ENCODE peak calls at places on chromosomes 7 and 10, in eight cellular contexts. K is Peyer's patch; S is GM03348; H is fibroblast of lung; F is NCI-H1694; Y is HCEC 1CT; P is CD8-positive, alpha-beta memory T cell; V is fibroblast of mammary gland. D is an unnamed sample.

GRCh38 chr10:120262857-120263547 is 194.0 kb upstream of the PLPP4 start:
- DNase-seq in V (no peak), S (no peak), H (peak; percentile 51), P (no peak), K (no peak), F (no peak), Y (no peak), D (no peak)

GRCh38 chr7:122588621-122589020 is 110.3 kb downstream of the RNF133 start:
- DNase-seq in V (peak; percentile 90), F (no peak), H (peak; percentile 14), P (no peak), K (no peak), S (no peak), Y (no peak), D (no peak)

GRCh38 chr7:100793806-100794660 is 33.3 kb downstream of the EPHB4 start:
- DNase-seq in Y (peak; percentile 44), F (no peak), S (no peak), V (peak; percentile 12), H (peak; percentile 23), P (no peak), K (no peak), D (no peak)

GRCh38 chr10:23517155-23517554 is 78.3 kb downstream of the OTUD1 start:
- DNase-seq in K (no peak), H (no peak), Y (no peak), S (no peak), F (no peak), P (no peak), V (no peak), D (no peak)

GRCh38 chr10:110815354-110816004 is 56.2 kb upstream of the PDCD4 start:
- DNase-seq in K (no peak), H (no peak), V (no peak), S (no peak), F (no peak), Y (no peak), P (no peak), D (no peak)

GRCh38 chr7:54798569-54798968 is 39.6 kb upstream of the SEC61G start:
- DNase-seq in Y (no peak), K (no peak), F (no peak), S (no peak), P (no peak), H (no peak), V (no peak), D (no peak)

GRCh38 chr7:117143580-117143979 is 179.3 kb downstream of the WNT2 start:
- DNase-seq in S (no peak), H (peak; percentile 59), K (no peak), P (no peak), F (no peak), Y (peak; percentile 47), V (peak; percentile 77), D (no peak)

GRCh38 chr7:99653754-99654153 is 26.0 kb downstream of the CYP3A5 start:
- DNase-seq in V (no peak), F (no peak), S (no peak), K (no peak), P (no peak), H (no peak), Y (no peak), D (no peak)

GRCh38 chr7:80392229-80393169 is 119.4 kb downstream of the GNAT3 start:
- DNase-seq in F (peak; percentile 71), S (peak; percentile 21), H (peak; percentile 26), P (no peak), V (peak; percentile 57), K (no peak), Y (peak; percentile 46), D (no peak)

GRCh38 chr10:4058514-4059029 is 273.6 kb upstream of the KLF6 start:
- DNase-seq in K (no peak), S (no peak), H (no peak), P (no peak), F (no peak), V (no peak), Y (no peak), D (no peak)

GRCh38 chr10:12483996-12484944 is 134.9 kb downstream of the CAMK1D start:
- DNase-seq in H (no peak), K (peak; percentile 30), V (no peak), Y (no peak), P (no peak), F (no peak), S (peak; percentile 62), D (no peak)

GRCh38 chr10:99756158-99756557 is 24.1 kb downstream of the CUTC start:
- DNase-seq in S (no peak), P (no peak), V (no peak), Y (no peak), H (no peak), K (no peak), F (no peak), D (no peak)

GRCh38 chr7:101856488-101857357 is 39.3 kb downstream of the CUX1 start:
- DNase-seq in S (peak; percentile 88), H (peak; percentile 50), K (peak; percentile 92), P (peak; percentile 85), V (peak; percentile 71), Y (peak; percentile 80), F (no peak), D (peak; percentile 87)

GRCh38 chr7:124566576-124566975 is 199.0 kb downstream of the GPR37 start:
- DNase-seq in H (peak; percentile 43), P (no peak), K (no peak), F (no peak), V (no peak), S (peak; percentile 1), Y (no peak), D (no peak)

GRCh38 chr10:65423043-65423442 is 1502.8 kb upstream of the LRRTM3 start:
- DNase-seq in V (no peak), F (no peak), S (no peak), P (no peak), Y (no peak), K (no peak), H (no peak), D (no peak)

GRCh38 chr7:5657901-5658300 is 123.6 kb downstream of the RNF216 start:
- DNase-seq in S (no peak), P (no peak), V (peak; percentile 57), K (no peak), H (peak; percentile 61), Y (no peak), F (no peak), D (no peak)

GRCh38 chr7:26723140-26723539 is 141.2 kb downstream of the SKAP2 start:
- DNase-seq in V (no peak), S (no peak), H (no peak), F (no peak), K (no peak), Y (no peak), P (no peak), D (no peak)

GRCh38 chr7:100034871-100035510 is 14.6 kb upstream of the ZSCAN21 start:
- DNase-seq in Y (peak; percentile 90), P (no peak), V (peak; percentile 91), F (no peak), H (peak; percentile 92), S (peak; percentile 69), K (no peak), D (no peak)

GRCh38 chr10:49176310-49177268 is 11.6 kb downstream of the TMEM273 start:
- DNase-seq in K (no peak), F (no peak), Y (no peak), P (no peak), V (no peak), S (no peak), H (no peak), D (peak; percentile 50)

GRCh38 chr10:92699518-92700272 is 9.9 kb downstream of the HHEX start:
- DNase-seq in V (peak; percentile 43), F (no peak), H (peak; percentile 54), P (no peak), Y (peak; percentile 18), K (peak; percentile 65), S (peak; percentile 63), D (no peak)

GRCh38 chr7:139915864-139916716 is 87.0 kb downstream of the TBXAS1 start:
- DNase-seq in Y (peak; percentile 99), K (peak; percentile 60), S (peak; percentile 94), F (no peak), V (peak; percentile 100), H (peak; percentile 99), P (peak; percentile 53), D (no peak)

GRCh38 chr7:107035446-107035845 is 9.1 kb upstream of the PRKAR2B start:
- DNase-seq in S (peak; percentile 78), Y (peak; percentile 82), F (no peak), K (no peak), H (peak; percentile 90), P (no peak), V (peak; percentile 89), D (no peak)

GRCh38 chr10:45558406-45558805 is 114.2 kb downstream of the ZFAND4 start:
- DNase-seq in S (no peak), V (no peak), F (no peak), Y (no peak), H (no peak), P (no peak), K (no peak), D (no peak)